ENCODE peak calls at places on chromosomes 6 and 20, in ten cellular contexts. One of them, this sample, is unnamed. For H3K9me2, the result is how much of the 10 kb centered on the place peaks cover.

GRCh38 chr6:159718634-159719033 is 8.7 kb upstream of the WTAP start:
- DNase-seq in PC-3: no peak
- DNase-seq in OCI-LY7: no peak
- DNase-seq in SK-N-SH: no peak
- DNase-seq in Karpas-422: no peak
- DNase-seq in HCT116: no peak
- DNase-seq in hepatocyte: no peak
- DNase-seq in MM.1S: no peak
- DNase-seq in GM23338: no peak
- DNase-seq in GM23248: no peak
- DNase-seq in this sample: no peak

GRCh38 chr20:14885661-14886060 is 548.2 kb upstream of the FLRT3 start:
- DNase-seq in Karpas-422: no peak
- DNase-seq in hepatocyte: no peak
- DNase-seq in OCI-LY7: no peak
- DNase-seq in PC-3: peak
- DNase-seq in MM.1S: no peak
- DNase-seq in GM23248: no peak
- DNase-seq in SK-N-SH: no peak
- DNase-seq in GM23338: no peak
- DNase-seq in HCT116: no peak
- DNase-seq in this sample: no peak

GRCh38 chr6:134398453-134398852 is 80.5 kb upstream of the SGK1 start:
- DNase-seq in PC-3: peak
- DNase-seq in GM23248: no peak
- DNase-seq in MM.1S: no peak
- DNase-seq in SK-N-SH: no peak
- DNase-seq in Karpas-422: no peak
- DNase-seq in OCI-LY7: no peak
- DNase-seq in hepatocyte: no peak
- DNase-seq in GM23338: no peak
- DNase-seq in HCT116: no peak
- DNase-seq in this sample: no peak

GRCh38 chr6:52368002-52368401 is 6.1 kb downstream of the PAQR8 start:
- DNase-seq in hepatocyte: no peak
- DNase-seq in OCI-LY7: no peak
- DNase-seq in GM23338: no peak
- DNase-seq in MM.1S: no peak
- DNase-seq in SK-N-SH: no peak
- DNase-seq in HCT116: no peak
- DNase-seq in Karpas-422: no peak
- DNase-seq in PC-3: no peak
- DNase-seq in GM23248: no peak
- DNase-seq in this sample: no peak

GRCh38 chr6:156839591-156840001 is 62.4 kb downstream of the ARID1B start:
- DNase-seq in PC-3: no peak
- DNase-seq in SK-N-SH: no peak
- DNase-seq in Karpas-422: no peak
- DNase-seq in GM23338: no peak
- DNase-seq in HCT116: no peak
- DNase-seq in MM.1S: no peak
- DNase-seq in OCI-LY7: no peak
- DNase-seq in hepatocyte: no peak
- DNase-seq in GM23248: peak
- DNase-seq in this sample: no peak

GRCh38 chr20:62752671-62753501 is 43.4 kb upstream of the MRGBP start:
- DNase-seq in hepatocyte: peak
- DNase-seq in GM23248: peak
- DNase-seq in PC-3: no peak
- DNase-seq in GM23338: no peak
- DNase-seq in MM.1S: no peak
- DNase-seq in OCI-LY7: no peak
- DNase-seq in Karpas-422: no peak
- DNase-seq in SK-N-SH: no peak
- DNase-seq in HCT116: no peak
- DNase-seq in this sample: no peak

GRCh38 chr6:169099411-169100202 is 154.0 kb downstream of the THBS2 start:
- DNase-seq in GM23338: peak
- DNase-seq in OCI-LY7: no peak
- DNase-seq in hepatocyte: peak
- DNase-seq in Karpas-422: no peak
- DNase-seq in MM.1S: no peak
- DNase-seq in HCT116: peak
- DNase-seq in SK-N-SH: no peak
- DNase-seq in PC-3: peak
- DNase-seq in GM23248: peak
- DNase-seq in this sample: no peak

GRCh38 chr20:24678351-24679106 is 209.1 kb downstream of the SYNDIG1 start:
- DNase-seq in SK-N-SH: no peak
- DNase-seq in HCT116: no peak
- DNase-seq in Karpas-422: no peak
- DNase-seq in GM23338: no peak
- DNase-seq in hepatocyte: no peak
- DNase-seq in OCI-LY7: no peak
- DNase-seq in MM.1S: no peak
- DNase-seq in PC-3: no peak
- DNase-seq in GM23248: no peak
- DNase-seq in this sample: no peak

GRCh38 chr20:16607364-16608264 is 34.4 kb upstream of the KIF16B start:
- DNase-seq in Karpas-422: no peak
- DNase-seq in OCI-LY7: no peak
- DNase-seq in GM23248: no peak
- DNase-seq in MM.1S: no peak
- DNase-seq in PC-3: peak
- DNase-seq in hepatocyte: peak
- DNase-seq in GM23338: no peak
- DNase-seq in SK-N-SH: no peak
- DNase-seq in HCT116: no peak
- DNase-seq in this sample: no peak

GRCh38 chr6:15363164-15363522 is 117.3 kb downstream of the JARID2 start:
- DNase-seq in GM23248: no peak
- DNase-seq in GM23338: no peak
- DNase-seq in MM.1S: no peak
- DNase-seq in Karpas-422: no peak
- DNase-seq in hepatocyte: no peak
- DNase-seq in PC-3: no peak
- DNase-seq in OCI-LY7: no peak
- DNase-seq in SK-N-SH: no peak
- DNase-seq in HCT116: no peak
- DNase-seq in this sample: no peak

GRCh38 chr6:25774120-25774730 is 19.7 kb downstream of the SLC17A4 start:
- DNase-seq in MM.1S: no peak
- DNase-seq in GM23248: no peak
- DNase-seq in hepatocyte: no peak
- DNase-seq in Karpas-422: no peak
- DNase-seq in HCT116: no peak
- DNase-seq in PC-3: no peak
- DNase-seq in SK-N-SH: no peak
- DNase-seq in OCI-LY7: no peak
- DNase-seq in GM23338: no peak
- DNase-seq in this sample: no peak

GRCh38 chr6:25768566-25768965 is 14.0 kb downstream of the SLC17A4 start:
- DNase-seq in PC-3: no peak
- DNase-seq in SK-N-SH: no peak
- DNase-seq in MM.1S: no peak
- DNase-seq in hepatocyte: no peak
- DNase-seq in OCI-LY7: no peak
- DNase-seq in Karpas-422: no peak
- DNase-seq in GM23248: no peak
- DNase-seq in GM23338: no peak
- DNase-seq in HCT116: no peak
- DNase-seq in this sample: no peak

GRCh38 chr6:25769983-25770382 is 15.4 kb downstream of the SLC17A4 start:
- DNase-seq in GM23338: no peak
- DNase-seq in hepatocyte: no peak
- DNase-seq in MM.1S: no peak
- DNase-seq in Karpas-422: no peak
- DNase-seq in OCI-LY7: no peak
- DNase-seq in SK-N-SH: no peak
- DNase-seq in PC-3: peak
- DNase-seq in HCT116: no peak
- DNase-seq in GM23248: peak
- DNase-seq in this sample: peak
- H3K9me2 ChIP-seq in GM23338: under half
- H3K9me2 ChIP-seq in hepatocyte: under half
- H3K9me2 ChIP-seq in MM.1S: under half
- H3K9me2 ChIP-seq in Karpas-422: under half
- H3K9me2 ChIP-seq in OCI-LY7: under half
- H3K9me2 ChIP-seq in SK-N-SH: under half
- H3K9me2 ChIP-seq in PC-3: under half
- H3K9me2 ChIP-seq in HCT116: under half
- H3K9me2 ChIP-seq in GM23248: under half
- H3K9me2 ChIP-seq in this sample: under half

DNA sequence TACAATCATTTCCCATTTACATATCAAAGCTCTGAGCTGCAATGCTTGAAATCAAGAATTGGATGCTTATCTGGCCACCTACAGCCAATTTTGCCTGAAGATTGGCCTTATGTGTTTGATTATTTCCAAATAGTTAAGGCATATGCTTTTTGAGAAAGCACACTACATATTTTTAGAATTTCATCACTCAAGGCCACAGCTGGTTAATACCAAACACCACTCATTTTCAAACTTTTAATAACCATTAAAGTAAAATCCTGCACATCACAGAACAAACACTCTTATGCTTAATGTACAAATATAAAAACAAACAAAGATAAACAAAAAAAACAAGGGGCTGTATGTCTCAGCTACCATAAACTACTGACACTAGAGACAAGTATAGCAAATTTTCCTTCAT is 96.9 kb upstream of the HMGCLL1 start:
- DNase-seq in Karpas-422: no peak
- DNase-seq in hepatocyte: no peak
- DNase-seq in OCI-LY7: no peak
- DNase-seq in MM.1S: no peak
- DNase-seq in GM23248: no peak
- DNase-seq in GM23338: no peak
- DNase-seq in HCT116: no peak
- DNase-seq in SK-N-SH: no peak
- DNase-seq in PC-3: no peak
- DNase-seq in this sample: no peak
- H3K9me2 ChIP-seq in Karpas-422: under half
- H3K9me2 ChIP-seq in hepatocyte: under half
- H3K9me2 ChIP-seq in OCI-LY7: under half
- H3K9me2 ChIP-seq in MM.1S: under half
- H3K9me2 ChIP-seq in GM23248: under half
- H3K9me2 ChIP-seq in GM23338: under half
- H3K9me2 ChIP-seq in HCT116: under half
- H3K9me2 ChIP-seq in SK-N-SH: under half
- H3K9me2 ChIP-seq in PC-3: under half
- H3K9me2 ChIP-seq in this sample: under half

DNA sequence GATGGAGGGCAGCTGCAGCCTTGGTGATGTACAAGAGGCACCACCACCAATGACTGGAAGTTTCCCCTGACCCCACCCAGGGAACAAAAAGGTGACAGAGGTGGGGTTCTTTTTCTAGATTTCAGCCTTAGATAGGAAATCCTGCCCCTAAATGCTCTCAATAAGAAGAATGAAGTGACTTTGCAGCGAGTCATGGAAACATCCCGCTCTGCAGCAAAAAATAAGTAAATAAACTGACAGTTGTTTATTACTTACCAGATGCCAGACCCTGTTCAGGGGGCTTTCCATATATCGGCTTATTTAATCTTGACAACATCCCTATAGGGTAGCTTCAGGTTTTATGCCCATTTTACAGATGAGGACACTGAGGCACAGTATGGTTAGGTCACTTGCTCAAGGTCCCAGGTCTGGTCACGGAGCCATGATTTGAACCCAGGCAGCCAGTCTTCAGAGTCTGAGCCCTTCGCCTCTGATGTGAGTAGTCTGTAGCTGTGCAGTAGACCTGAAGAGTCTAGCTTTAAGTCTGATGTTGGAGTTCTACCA is 19.2 kb downstream of the C6orf89 start:
- DNase-seq in hepatocyte: no peak
- DNase-seq in OCI-LY7: no peak
- DNase-seq in PC-3: peak
- DNase-seq in GM23338: no peak
- DNase-seq in SK-N-SH: no peak
- DNase-seq in Karpas-422: no peak
- DNase-seq in GM23248: no peak
- DNase-seq in HCT116: no peak
- DNase-seq in MM.1S: no peak
- DNase-seq in this sample: no peak
- H3K9me2 ChIP-seq in hepatocyte: under half
- H3K9me2 ChIP-seq in OCI-LY7: under half
- H3K9me2 ChIP-seq in PC-3: under half
- H3K9me2 ChIP-seq in GM23338: under half
- H3K9me2 ChIP-seq in SK-N-SH: under half
- H3K9me2 ChIP-seq in Karpas-422: under half
- H3K9me2 ChIP-seq in GM23248: under half
- H3K9me2 ChIP-seq in HCT116: under half
- H3K9me2 ChIP-seq in MM.1S: under half
- H3K9me2 ChIP-seq in this sample: under half

GRCh38 chr20:2993250-2993649 is 50.2 kb upstream of the GNRH2 start:
- DNase-seq in GM23248: no peak
- DNase-seq in hepatocyte: no peak
- DNase-seq in SK-N-SH: no peak
- DNase-seq in HCT116: no peak
- DNase-seq in OCI-LY7: no peak
- DNase-seq in MM.1S: no peak
- DNase-seq in PC-3: no peak
- DNase-seq in GM23338: no peak
- DNase-seq in Karpas-422: no peak
- DNase-seq in this sample: no peak

GRCh38 chr20:2998728-2999127 is 44.7 kb upstream of the GNRH2 start:
- DNase-seq in GM23248: no peak
- DNase-seq in hepatocyte: no peak
- DNase-seq in Karpas-422: no peak
- DNase-seq in HCT116: no peak
- DNase-seq in OCI-LY7: no peak
- DNase-seq in MM.1S: no peak
- DNase-seq in SK-N-SH: no peak
- DNase-seq in PC-3: no peak
- DNase-seq in GM23338: no peak
- DNase-seq in this sample: no peak

GRCh38 chr20:2991532-2991931 is 51.9 kb upstream of the GNRH2 start:
- DNase-seq in PC-3: no peak
- DNase-seq in GM23248: no peak
- DNase-seq in hepatocyte: no peak
- DNase-seq in OCI-LY7: no peak
- DNase-seq in HCT116: no peak
- DNase-seq in GM23338: no peak
- DNase-seq in SK-N-SH: no peak
- DNase-seq in MM.1S: no peak
- DNase-seq in Karpas-422: no peak
- DNase-seq in this sample: no peak

GRCh38 chr20:3000852-3001523 is 42.4 kb upstream of the GNRH2 start:
- DNase-seq in GM23248: peak
- DNase-seq in hepatocyte: peak
- DNase-seq in SK-N-SH: peak
- DNase-seq in HCT116: peak
- DNase-seq in MM.1S: peak
- DNase-seq in GM23338: peak
- DNase-seq in OCI-LY7: peak
- DNase-seq in PC-3: peak
- DNase-seq in Karpas-422: peak
- DNase-seq in this sample: no peak

DNA sequence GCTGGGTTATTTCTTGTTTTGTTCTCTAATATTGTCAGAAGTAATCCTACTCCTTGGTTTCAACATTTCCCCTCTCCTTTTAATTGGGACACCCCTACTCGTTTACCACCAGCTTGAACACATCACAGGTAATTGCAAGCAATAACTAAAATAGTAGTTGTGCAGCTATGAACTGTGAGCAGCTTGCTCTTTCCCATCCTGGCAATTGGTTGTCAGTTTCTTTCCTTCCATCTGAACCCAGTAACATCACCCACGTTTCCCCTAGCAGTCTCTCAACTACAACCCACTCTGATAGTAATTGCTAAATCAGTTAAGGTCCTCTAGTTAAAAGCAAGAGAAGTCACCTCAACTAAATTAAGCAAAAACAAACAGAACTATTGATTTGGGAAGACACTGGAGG is 47.6 kb upstream of the GNRH2 start:
- DNase-seq in PC-3: no peak
- DNase-seq in Karpas-422: no peak
- DNase-seq in GM23338: no peak
- DNase-seq in HCT116: no peak
- DNase-seq in hepatocyte: no peak
- DNase-seq in SK-N-SH: no peak
- DNase-seq in OCI-LY7: no peak
- DNase-seq in GM23248: no peak
- DNase-seq in MM.1S: no peak
- DNase-seq in this sample: no peak
- H3K9me2 ChIP-seq in PC-3: under half
- H3K9me2 ChIP-seq in Karpas-422: under half
- H3K9me2 ChIP-seq in GM23338: under half
- H3K9me2 ChIP-seq in HCT116: under half
- H3K9me2 ChIP-seq in hepatocyte: under half
- H3K9me2 ChIP-seq in SK-N-SH: under half
- H3K9me2 ChIP-seq in OCI-LY7: under half
- H3K9me2 ChIP-seq in GM23248: under half
- H3K9me2 ChIP-seq in MM.1S: under half
- H3K9me2 ChIP-seq in this sample: under half